ENCODE peak calls at places on chromosomes 16 and 17, in seven cellular contexts. One of them, this sample, is unnamed.

GRCh38 chr16:86512301-86512859 is 2.1 kb downstream of the FOXF1 start:
- DNase-seq in smooth muscle cell of the brain vasculature: no peak
- DNase-seq in astrocyte of the cerebellum: no peak
- DNase-seq in GM12865: no peak
- DNase-seq in fibroblast of the conjunctiva: no peak
- DNase-seq in H7: peak
- DNase-seq in T-helper 1 cell: no peak
- DNase-seq in this sample: no peak

GRCh38 chr17:29483503-29483902 is 83.3 kb downstream of the ABHD15 start:
- DNase-seq in smooth muscle cell of the brain vasculature: no peak
- DNase-seq in astrocyte of the cerebellum: no peak
- DNase-seq in GM12865: no peak
- DNase-seq in fibroblast of the conjunctiva: no peak
- DNase-seq in H7: no peak
- DNase-seq in T-helper 1 cell: no peak
- DNase-seq in this sample: no peak

GRCh38 chr16:24736758-24737157 is 7.3 kb downstream of the TNRC6A start:
- DNase-seq in smooth muscle cell of the brain vasculature: no peak
- DNase-seq in astrocyte of the cerebellum: no peak
- DNase-seq in GM12865: no peak
- DNase-seq in fibroblast of the conjunctiva: no peak
- DNase-seq in H7: no peak
- DNase-seq in T-helper 1 cell: no peak
- DNase-seq in this sample: no peak

GRCh38 chr17:7997186-7997585 is 5.2 kb upstream of the GUCY2D start:
- DNase-seq in smooth muscle cell of the brain vasculature: no peak
- DNase-seq in astrocyte of the cerebellum: no peak
- DNase-seq in GM12865: peak
- DNase-seq in fibroblast of the conjunctiva: no peak
- DNase-seq in H7: peak
- DNase-seq in T-helper 1 cell: no peak
- DNase-seq in this sample: peak

GRCh38 chr16:69481901-69482341 is 57.5 kb downstream of the CYB5B start:
- DNase-seq in smooth muscle cell of the brain vasculature: peak
- DNase-seq in astrocyte of the cerebellum: peak
- DNase-seq in GM12865: no peak
- DNase-seq in fibroblast of the conjunctiva: peak
- DNase-seq in H7: peak
- DNase-seq in T-helper 1 cell: no peak
- DNase-seq in this sample: no peak

GRCh38 chr16:31483081-31483480 is at the start of gene SLC5A2:
- DNase-seq in smooth muscle cell of the brain vasculature: no peak
- DNase-seq in astrocyte of the cerebellum: no peak
- DNase-seq in GM12865: no peak
- DNase-seq in fibroblast of the conjunctiva: no peak
- DNase-seq in H7: no peak
- DNase-seq in T-helper 1 cell: no peak
- DNase-seq in this sample: no peak

GRCh38 chr17:75773121-75773807 is 8.3 kb upstream of the GALK1 start:
- DNase-seq in smooth muscle cell of the brain vasculature: no peak
- DNase-seq in astrocyte of the cerebellum: no peak
- DNase-seq in GM12865: no peak
- DNase-seq in fibroblast of the conjunctiva: no peak
- DNase-seq in H7: peak
- DNase-seq in T-helper 1 cell: no peak
- DNase-seq in this sample: no peak

GRCh38 chr17:4365628-4366311 is 705 bp downstream of the UBE2G1 start:
- DNase-seq in smooth muscle cell of the brain vasculature: no peak
- DNase-seq in astrocyte of the cerebellum: no peak
- DNase-seq in GM12865: peak
- DNase-seq in fibroblast of the conjunctiva: no peak
- DNase-seq in H7: peak
- DNase-seq in T-helper 1 cell: peak
- DNase-seq in this sample: peak

GRCh38 chr17:60154616-60155426 is 5.0 kb downstream of the CA4 start:
- DNase-seq in smooth muscle cell of the brain vasculature: no peak
- DNase-seq in astrocyte of the cerebellum: peak
- DNase-seq in GM12865: no peak
- DNase-seq in fibroblast of the conjunctiva: peak
- DNase-seq in H7: peak
- DNase-seq in T-helper 1 cell: no peak
- DNase-seq in this sample: no peak

GRCh38 chr17:57609125-57609877 is 135.8 kb downstream of the CCDC182 start:
- DNase-seq in smooth muscle cell of the brain vasculature: no peak
- DNase-seq in astrocyte of the cerebellum: no peak
- DNase-seq in GM12865: no peak
- DNase-seq in fibroblast of the conjunctiva: no peak
- DNase-seq in H7: no peak
- DNase-seq in T-helper 1 cell: no peak
- DNase-seq in this sample: no peak

GRCh38 chr17:82013341-82013740 is 9.3 kb downstream of the CENPX start:
- DNase-seq in smooth muscle cell of the brain vasculature: no peak
- DNase-seq in astrocyte of the cerebellum: no peak
- DNase-seq in GM12865: no peak
- DNase-seq in fibroblast of the conjunctiva: no peak
- DNase-seq in H7: peak
- DNase-seq in T-helper 1 cell: no peak
- DNase-seq in this sample: no peak

GRCh38 chr17:39400547-39401411 is 647 bp downstream of the FBXL20 start:
- DNase-seq in smooth muscle cell of the brain vasculature: no peak
- DNase-seq in astrocyte of the cerebellum: no peak
- DNase-seq in GM12865: no peak
- DNase-seq in fibroblast of the conjunctiva: no peak
- DNase-seq in H7: no peak
- DNase-seq in T-helper 1 cell: peak
- DNase-seq in this sample: peak

GRCh38 chr17:33124871-33125551 is 133.4 kb downstream of the SPACA3 start:
- DNase-seq in smooth muscle cell of the brain vasculature: no peak
- DNase-seq in astrocyte of the cerebellum: no peak
- DNase-seq in GM12865: no peak
- DNase-seq in fibroblast of the conjunctiva: no peak
- DNase-seq in H7: no peak
- DNase-seq in T-helper 1 cell: no peak
- DNase-seq in this sample: no peak

GRCh38 chr17:73646409-73647305 is 2.4 kb upstream of the SDK2 start:
- DNase-seq in smooth muscle cell of the brain vasculature: no peak
- DNase-seq in astrocyte of the cerebellum: no peak
- DNase-seq in GM12865: peak
- DNase-seq in fibroblast of the conjunctiva: no peak
- DNase-seq in H7: peak
- DNase-seq in T-helper 1 cell: no peak
- DNase-seq in this sample: peak

GRCh38 chr16:65094009-65094408 is 27.9 kb downstream of the CDH11 start:
- DNase-seq in smooth muscle cell of the brain vasculature: no peak
- DNase-seq in astrocyte of the cerebellum: no peak
- DNase-seq in GM12865: no peak
- DNase-seq in fibroblast of the conjunctiva: no peak
- DNase-seq in H7: no peak
- DNase-seq in T-helper 1 cell: no peak
- DNase-seq in this sample: no peak

GRCh38 chr17:40452074-40452787 is 9.0 kb downstream of the IGFBP4 start:
- DNase-seq in smooth muscle cell of the brain vasculature: no peak
- DNase-seq in astrocyte of the cerebellum: peak
- DNase-seq in GM12865: no peak
- DNase-seq in fibroblast of the conjunctiva: peak
- DNase-seq in H7: no peak
- DNase-seq in T-helper 1 cell: no peak
- DNase-seq in this sample: no peak

GRCh38 chr16:22386976-22387375 is 12.6 kb upstream of the CDR2 start:
- DNase-seq in smooth muscle cell of the brain vasculature: peak
- DNase-seq in astrocyte of the cerebellum: peak
- DNase-seq in GM12865: no peak
- DNase-seq in fibroblast of the conjunctiva: peak
- DNase-seq in H7: no peak
- DNase-seq in T-helper 1 cell: no peak
- DNase-seq in this sample: no peak

GRCh38 chr17:28326114-28326513 is 7.1 kb downstream of the TMEM97 start:
- DNase-seq in smooth muscle cell of the brain vasculature: no peak
- DNase-seq in astrocyte of the cerebellum: no peak
- DNase-seq in GM12865: no peak
- DNase-seq in fibroblast of the conjunctiva: no peak
- DNase-seq in H7: no peak
- DNase-seq in T-helper 1 cell: no peak
- DNase-seq in this sample: no peak

GRCh38 chr16:66750279-66751134 is 902 bp downstream of the DYNC1LI2 start:
- DNase-seq in smooth muscle cell of the brain vasculature: no peak
- DNase-seq in astrocyte of the cerebellum: no peak
- DNase-seq in GM12865: peak
- DNase-seq in fibroblast of the conjunctiva: no peak
- DNase-seq in H7: no peak
- DNase-seq in T-helper 1 cell: no peak
- DNase-seq in this sample: peak

GRCh38 chr16:3654249-3654991 is at the start of gene DNASE1:
- DNase-seq in smooth muscle cell of the brain vasculature: no peak
- DNase-seq in astrocyte of the cerebellum: peak
- DNase-seq in GM12865: peak
- DNase-seq in fibroblast of the conjunctiva: peak
- DNase-seq in H7: peak
- DNase-seq in T-helper 1 cell: no peak
- DNase-seq in this sample: peak

GRCh38 chr17:58059141-58059540 is 24.1 kb upstream of the DYNLL2 start:
- DNase-seq in smooth muscle cell of the brain vasculature: no peak
- DNase-seq in astrocyte of the cerebellum: no peak
- DNase-seq in GM12865: no peak
- DNase-seq in fibroblast of the conjunctiva: no peak
- DNase-seq in H7: peak
- DNase-seq in T-helper 1 cell: no peak
- DNase-seq in this sample: no peak

GRCh38 chr17:33500141-33500540 is 207.0 kb upstream of the ASIC2 start:
- DNase-seq in smooth muscle cell of the brain vasculature: no peak
- DNase-seq in astrocyte of the cerebellum: no peak
- DNase-seq in GM12865: peak
- DNase-seq in fibroblast of the conjunctiva: no peak
- DNase-seq in H7: no peak
- DNase-seq in T-helper 1 cell: no peak
- DNase-seq in this sample: no peak

GRCh38 chr16:13553453-13553985 is 366.4 kb upstream of the ERCC4 start:
- DNase-seq in smooth muscle cell of the brain vasculature: no peak
- DNase-seq in astrocyte of the cerebellum: peak
- DNase-seq in GM12865: no peak
- DNase-seq in fibroblast of the conjunctiva: no peak
- DNase-seq in H7: no peak
- DNase-seq in T-helper 1 cell: no peak
- DNase-seq in this sample: no peak

GRCh38 chr16:1414532-1415265 is at the start of gene UNKL:
- DNase-seq in smooth muscle cell of the brain vasculature: peak
- DNase-seq in astrocyte of the cerebellum: no peak
- DNase-seq in GM12865: peak
- DNase-seq in fibroblast of the conjunctiva: no peak
- DNase-seq in H7: peak
- DNase-seq in T-helper 1 cell: peak
- DNase-seq in this sample: peak

GRCh38 chr17:17516941-17517720 is 20.9 kb upstream of the RASD1 start:
- DNase-seq in smooth muscle cell of the brain vasculature: no peak
- DNase-seq in astrocyte of the cerebellum: no peak
- DNase-seq in GM12865: no peak
- DNase-seq in fibroblast of the conjunctiva: no peak
- DNase-seq in H7: no peak
- DNase-seq in T-helper 1 cell: no peak
- DNase-seq in this sample: peak

GRCh38 chr16:48999508-48999907 is 282.1 kb downstream of the CBLN1 start:
- DNase-seq in smooth muscle cell of the brain vasculature: no peak
- DNase-seq in astrocyte of the cerebellum: no peak
- DNase-seq in GM12865: no peak
- DNase-seq in fibroblast of the conjunctiva: no peak
- DNase-seq in H7: no peak
- DNase-seq in T-helper 1 cell: no peak
- DNase-seq in this sample: no peak

GRCh38 chr16:19984136-19984535 is 89.6 kb downstream of the GPR139 start:
- DNase-seq in smooth muscle cell of the brain vasculature: no peak
- DNase-seq in astrocyte of the cerebellum: no peak
- DNase-seq in GM12865: no peak
- DNase-seq in fibroblast of the conjunctiva: no peak
- DNase-seq in H7: no peak
- DNase-seq in T-helper 1 cell: no peak
- DNase-seq in this sample: no peak

GRCh38 chr17:58533616-58534188 is 19.3 kb upstream of the MTMR4 start:
- DNase-seq in smooth muscle cell of the brain vasculature: no peak
- DNase-seq in astrocyte of the cerebellum: no peak
- DNase-seq in GM12865: no peak
- DNase-seq in fibroblast of the conjunctiva: no peak
- DNase-seq in H7: no peak
- DNase-seq in T-helper 1 cell: no peak
- DNase-seq in this sample: no peak

GRCh38 chr17:78791840-78792709 is 10.0 kb upstream of the CYTH1 start:
- DNase-seq in smooth muscle cell of the brain vasculature: no peak
- DNase-seq in astrocyte of the cerebellum: no peak
- DNase-seq in GM12865: no peak
- DNase-seq in fibroblast of the conjunctiva: no peak
- DNase-seq in H7: no peak
- DNase-seq in T-helper 1 cell: no peak
- DNase-seq in this sample: no peak

This sample was measured in NB4.